ENCODE peak calls at places on chromosome 18, in four cellular contexts. R is GM12891, P is K562, T is GM12878. Q is an unnamed sample.

GRCh38 chr18:31042391-31043181 is at the start of gene DSC3:
- DNase-seq in R (no peak), P (no peak), T (no peak), Q (no peak)

GRCh38 chr18:49638209-49638785 is 76.4 kb downstream of the LIPG start:
- DNase-seq in R (no peak), P (no peak), T (no peak), Q (no peak)

GRCh38 chr18:29418136-29418535 is 1241.2 kb upstream of the CDH2 start:
- DNase-seq in T (no peak), R (no peak), P (no peak), Q (no peak)

GRCh38 chr18:49139726-49140125 is 189.0 kb upstream of the SMAD7 start:
- DNase-seq in R (no peak), T (no peak), P (no peak), Q (no peak)

GRCh38 chr18:79845164-79845563 is 47.4 kb downstream of the KCNG2 start:
- DNase-seq in R (no peak), T (no peak), P (no peak), Q (no peak)

GRCh38 chr18:74604774-74605173 is 7.1 kb downstream of the ZNF407 start:
- DNase-seq in T (no peak), R (no peak), P (no peak), Q (no peak)

GRCh38 chr18:79156330-79156729 is 87.1 kb downstream of the ATP9B start:
- DNase-seq in T (no peak), P (no peak), R (no peak), Q (no peak)

GRCh38 chr18:61394983-61395382 is 61.8 kb downstream of the CDH20 start:
- DNase-seq in P (no peak), T (no peak), R (no peak), Q (no peak)

GRCh38 chr18:75097491-75098225 is 111.3 kb downstream of the PTGR3 start:
- DNase-seq in R (no peak), P (no peak), T (no peak), Q (no peak)

GRCh38 chr18:59612461-59612860 is 84.8 kb downstream of the CCBE1 start:
- DNase-seq in R (no peak), T (no peak), P (no peak), Q (no peak)

GRCh38 chr18:22691988-22692710 is 241.0 kb upstream of the RBBP8 start:
- DNase-seq in P (no peak), R (no peak), T (no peak), Q (no peak)

GRCh38 chr18:13222371-13223281 is 4.1 kb downstream of the LDLRAD4 start:
- DNase-seq in R (no peak), T (no peak), P (no peak), Q (no peak)

GRCh38 chr18:47898696-47899095 is 31.8 kb downstream of the SMAD2 start:
- DNase-seq in P (no peak), T (no peak), R (no peak), Q (no peak)

GRCh38 chr18:23238651-23239349 is 103.5 kb downstream of the CABLES1 start:
- DNase-seq in R (no peak), P (no peak), T (no peak), Q (no peak)

GRCh38 chr18:65235966-65236634 is 514.7 kb upstream of the CDH7 start:
- DNase-seq in R (no peak), T (no peak), P (no peak), Q (no peak)

GRCh38 chr18:79442508-79443221 is 46.9 kb downstream of the NFATC1 start:
- DNase-seq in P (no peak), R (no peak), T (no peak), Q (no peak)

GRCh38 chr18:36302676-36303075 is 5.2 kb downstream of the FHOD3 start:
- DNase-seq in R (no peak), P (no peak), T (no peak), Q (no peak)

GRCh38 chr18:45755936-45756335 is 32.0 kb downstream of the SLC14A1 start:
- DNase-seq in R (no peak), P (no peak), T (no peak), Q (no peak)
- TF ChIP-seq POLR2AphosphoS5 in R (no peak), P (no peak), T (no peak), Q (no peak)

GRCh38 chr18:11497585-11497984 is 111.8 kb upstream of the SLC35G4 start:
- DNase-seq in T (no peak), R (no peak), P (no peak), Q (no peak)
- TF ChIP-seq SPI1 in T (no peak), R (no peak), P (no peak), Q (no peak)

GRCh38 chr18:3494245-3494526 is 44.2 kb downstream of the TGIF1 start:
- DNase-seq in T (no peak), P (no peak), R (no peak), Q (no peak)
- TF ChIP-seq POLR2AphosphoS5 in T (no peak), P (no peak), R (no peak), Q (no peak)

GRCh38 chr18:3346487-3346886 is 84.6 kb downstream of the MYL12B start:
- DNase-seq in T (no peak), R (no peak), P (no peak), Q (no peak)
- TF ChIP-seq SPI1 in T (no peak), R (no peak), P (no peak), Q (no peak)

GRCh38 chr18:53795610-53796009 is 428.9 kb downstream of the MBD2 start:
- DNase-seq in R (no peak), P (no peak), T (no peak), Q (no peak)

GRCh38 chr18:53796042-53796729 is 428.3 kb downstream of the MBD2 start:
- DNase-seq in P (no peak), T (no peak), R (no peak), Q (no peak)

GRCh38 chr18:53797998-53798397 is 426.5 kb downstream of the MBD2 start:
- DNase-seq in P (no peak), R (no peak), T (no peak), Q (no peak)

GRCh38 chr18:53798516-53798915 is 426.0 kb downstream of the MBD2 start:
- DNase-seq in R (no peak), P (no peak), T (no peak), Q (no peak)

GRCh38 chr18:53799134-53799533 is 425.3 kb downstream of the MBD2 start:
- DNase-seq in T (no peak), R (no peak), P (no peak), Q (no peak)
- TF ChIP-seq POLR2AphosphoS5 in T (no peak), R (no peak), P (no peak), Q (no peak)

DNA sequence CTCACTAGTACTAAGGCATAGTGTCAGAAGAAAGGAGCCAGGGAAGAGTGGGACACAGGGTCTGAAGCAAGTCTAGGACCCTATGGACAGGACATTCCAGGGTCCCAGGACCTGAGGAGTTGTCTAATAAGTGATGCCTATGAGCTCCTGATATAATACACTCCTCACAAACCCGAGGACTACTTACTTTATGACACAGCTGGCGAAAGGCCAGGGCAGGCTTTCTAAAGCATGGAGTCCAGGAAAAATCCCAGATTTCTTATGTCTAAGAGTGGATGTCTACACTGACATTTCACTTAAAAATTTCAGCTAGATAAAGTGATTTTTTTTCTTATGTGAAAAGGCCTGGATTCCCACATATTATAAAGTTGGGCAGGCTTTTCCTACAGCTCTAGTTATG is 502.2 kb upstream of the SETBP1 start:
- DNase-seq in T (no peak), R (no peak), P (no peak), Q (no peak)
- TF ChIP-seq SPI1 in T (no peak), R (no peak), P (no peak), Q (no peak)